ENCODE peak calls at places on chromosomes 13 and 19, in ten cellular contexts. D is tibial nerve, Q is breast epithelium, E is lower leg skin, S is A549, P is heart left ventricle, B is H1, W is GM12891, O is Peyer's patch, X is ovary. R is an unnamed sample.

GRCh38 chr13:34161829-34162544 is 344.0 kb downstream of the RFC3 start:
- DNase-seq in D (no peak), Q (no peak), E (no peak), S (peak; percentile 18), P (no peak), B (no peak), W (no peak), O (no peak), X (no peak), R (no peak)

GRCh38 chr13:30191491-30192100 is 115.8 kb downstream of the KATNAL1 start:
- DNase-seq in D (no peak), Q (no peak), E (no peak), S (no peak), P (no peak), B (no peak), W (no peak), O (peak; percentile 56), X (no peak), R (peak; percentile 9)

GRCh38 chr19:14530005-14530348 is 583 bp downstream of the TECR start:
- DNase-seq in D (no peak), Q (no peak), E (no peak), S (no peak), P (no peak), B (no peak), W (no peak), O (peak; percentile 86), X (no peak), R (no peak)

GRCh38 chr13:59519776-59520175 is 644.0 kb downstream of the DIAPH3 start:
- DNase-seq in D (no peak), Q (no peak), E (no peak), S (no peak), P (no peak), B (no peak), W (no peak), O (no peak), X (no peak), R (no peak)

GRCh38 chr13:46602531-46602930 is 49.6 kb downstream of the LRCH1 start:
- DNase-seq in D (no peak), Q (no peak), E (no peak), S (no peak), P (no peak), B (no peak), W (no peak), O (no peak), X (no peak), R (no peak)

GRCh38 chr19:35030257-35031071 is at the start of gene SCN1B:
- DNase-seq in D (no peak), Q (no peak), E (peak; percentile 92), S (peak; percentile 91), P (peak; percentile 69), B (no peak), W (peak; percentile 68), O (peak; percentile 59), X (peak; percentile 72), R (peak; percentile 92)

GRCh38 chr19:1172353-1173159 is 1.5 kb downstream of the SBNO2 start:
- DNase-seq in D (peak; percentile 61), Q (peak; percentile 71), E (peak; percentile 93), S (no peak), P (peak; percentile 56), B (no peak), W (no peak), O (peak; percentile 80), X (peak; percentile 70), R (no peak)

GRCh38 chr19:46717716-46718143 is 816 bp upstream of the PRKD2 start:
- DNase-seq in D (no peak), Q (no peak), E (no peak), S (no peak), P (no peak), B (no peak), W (no peak), O (no peak), X (no peak), R (no peak)

GRCh38 chr19:19445911-19446361 is 40.5 kb downstream of the GATAD2A start:
- DNase-seq in D (no peak), Q (no peak), E (no peak), S (no peak), P (no peak), B (no peak), W (no peak), O (no peak), X (no peak), R (no peak)

GRCh38 chr19:19443283-19443682 is 37.8 kb downstream of the GATAD2A start:
- DNase-seq in D (no peak), Q (no peak), E (no peak), S (no peak), P (no peak), B (no peak), W (no peak), O (no peak), X (no peak), R (no peak)

GRCh38 chr19:19445288-19445687 is 39.8 kb downstream of the GATAD2A start:
- DNase-seq in D (no peak), Q (no peak), E (no peak), S (no peak), P (no peak), B (no peak), W (no peak), O (no peak), X (no peak), R (no peak)

GRCh38 chr19:19444694-19445155 is 39.2 kb downstream of the GATAD2A start:
- DNase-seq in D (no peak), Q (no peak), E (no peak), S (no peak), P (no peak), B (no peak), W (no peak), O (peak; percentile 52), X (no peak), R (peak; percentile 34)

DNA sequence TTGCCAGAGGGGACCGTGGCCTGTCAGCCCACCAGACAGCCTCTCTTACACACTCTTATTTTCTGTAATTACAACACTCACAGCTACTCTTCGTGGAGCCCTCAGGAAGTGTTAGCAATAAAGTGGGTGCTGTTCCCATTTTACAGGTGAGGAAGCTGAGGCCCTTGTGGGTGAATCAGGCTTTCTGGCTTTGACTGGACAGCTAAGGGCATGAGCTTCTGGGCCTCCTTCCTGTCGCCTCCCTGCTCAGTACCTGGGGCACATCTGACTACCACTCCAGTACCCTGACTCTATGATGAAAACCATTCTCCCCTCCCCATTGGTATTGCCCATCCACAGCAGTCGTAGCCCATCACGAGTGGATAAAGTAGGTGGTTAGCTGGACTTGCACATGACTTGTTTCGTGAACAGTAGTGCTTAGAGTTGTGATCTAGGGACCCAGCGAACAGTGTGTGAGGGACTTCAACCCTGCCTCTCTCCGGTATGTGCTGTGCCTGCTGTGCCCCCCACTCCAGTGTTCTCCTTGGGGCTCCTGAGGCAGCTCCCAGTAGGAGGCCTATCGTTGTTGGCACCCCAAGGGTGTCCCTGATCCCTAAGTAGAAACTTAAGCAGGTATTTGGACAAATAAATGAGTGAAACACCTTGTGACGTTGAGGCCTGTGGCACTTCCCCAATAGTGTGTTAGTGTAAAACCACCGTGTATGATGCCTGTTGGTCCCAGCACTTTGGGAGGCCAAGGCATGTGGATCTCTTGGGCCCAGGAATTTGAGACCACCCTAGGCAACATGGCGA is 38.6 kb downstream of the GATAD2A start:
- DNase-seq in D (no peak), Q (no peak), E (no peak), S (no peak), P (no peak), B (no peak), W (no peak), O (no peak), X (no peak), R (no peak)
- TF ChIP-seq POLR2A in D (no peak), Q (no peak), E (no peak), S (no peak), P (no peak), B (peak; percentile 22), W (no peak), O (no peak), X (no peak), R (no peak)

DNA sequence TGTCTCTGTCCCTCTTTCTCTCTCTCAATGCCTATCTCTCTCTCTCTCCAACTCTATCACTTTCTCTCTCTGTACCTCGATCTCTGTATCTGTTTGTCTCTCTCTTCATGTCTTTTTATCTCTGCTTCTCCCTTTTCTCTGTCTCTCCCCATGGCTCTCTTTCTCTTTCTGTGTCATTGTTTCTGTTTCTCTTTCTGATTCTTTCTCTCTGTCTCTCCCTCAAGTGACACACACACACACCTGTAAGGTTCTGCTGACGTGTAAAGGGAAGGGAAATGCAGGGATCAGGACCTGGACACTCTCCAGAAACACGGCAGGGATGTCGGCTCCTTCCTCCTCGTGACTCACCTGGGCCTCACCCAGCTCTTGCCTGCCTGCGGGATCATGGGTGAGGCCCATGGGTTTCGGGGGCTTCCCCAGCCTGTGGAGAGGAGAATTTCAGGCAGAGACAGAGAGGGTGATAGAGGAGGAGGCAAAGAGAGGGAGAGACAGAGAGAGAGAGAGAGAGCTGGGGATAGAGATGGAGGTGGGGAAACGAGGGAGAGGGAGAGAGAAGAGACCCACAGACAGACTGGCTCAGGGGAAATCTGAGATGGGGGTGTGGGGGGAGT is 5.4 kb upstream of the PLAUR start:
- DNase-seq in D (no peak), Q (peak; percentile 68), E (no peak), S (peak; percentile 78), P (no peak), B (no peak), W (no peak), O (peak; percentile 90), X (no peak), R (peak; percentile 72)
- TF ChIP-seq POLR2A in D (no peak), Q (no peak), E (no peak), S (no peak), P (no peak), B (no peak), W (no peak), O (peak; percentile 92), X (no peak), R (no peak)

DNA sequence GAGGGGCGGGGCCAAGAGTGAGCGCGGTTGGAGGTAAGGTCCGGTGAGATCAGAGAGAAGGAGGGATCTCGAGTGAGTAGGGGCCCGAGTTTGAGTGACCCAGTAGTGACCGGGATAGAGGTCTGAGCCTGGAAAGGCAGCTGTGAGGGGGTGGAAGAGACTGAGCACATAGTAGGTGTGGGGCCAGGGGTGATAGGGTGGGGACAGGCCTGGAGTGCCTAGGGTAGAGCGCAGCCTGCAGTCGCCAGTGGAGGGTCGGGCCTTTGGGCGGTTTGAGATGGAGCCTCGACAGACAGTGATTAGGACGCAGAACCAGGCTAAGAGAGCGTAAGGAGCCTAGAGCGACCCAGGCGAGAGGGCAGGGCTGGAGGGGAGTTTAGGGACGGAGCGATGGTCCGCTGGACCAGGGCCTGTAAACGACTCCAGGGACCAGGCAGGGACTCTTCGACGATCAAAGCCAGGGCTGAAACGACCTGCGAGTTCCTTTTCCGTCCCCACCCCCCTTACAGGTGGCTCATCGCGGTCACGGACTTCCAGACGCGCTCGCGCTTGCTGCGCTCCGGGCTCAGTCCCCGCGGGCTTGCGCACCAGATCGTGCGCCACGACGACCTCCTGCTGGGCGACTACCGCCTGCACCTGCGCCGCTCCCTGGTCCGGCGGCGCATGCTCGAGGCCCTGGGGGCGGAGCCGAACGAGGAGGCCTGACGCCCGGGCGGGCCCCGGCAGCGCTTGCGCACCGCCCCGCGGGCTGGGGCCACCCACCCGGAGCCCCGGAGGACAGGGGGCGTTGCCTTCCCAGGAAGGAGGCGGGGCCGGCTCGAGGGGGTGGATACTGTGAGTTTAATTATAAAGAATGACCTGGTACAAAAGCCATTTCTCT is 9.4 kb downstream of the C19orf81 start:
- DNase-seq in D (peak; percentile 16), Q (no peak), E (peak; percentile 87), S (peak; percentile 98), P (peak; percentile 54), B (peak; percentile 65), W (no peak), O (peak; percentile 61), X (peak; percentile 30), R (peak; percentile 99)
- TF ChIP-seq POLR2A in D (no peak), Q (peak; percentile 36), E (no peak), S (peak; percentile 80), P (peak; percentile 8), B (peak; percentile 79), W (no peak), O (no peak), X (no peak), R (peak; percentile 74)

GRCh38 chr19:12331211-12331941 is 2.1 kb downstream of the ZNF563 start:
- DNase-seq in D (no peak), Q (no peak), E (no peak), S (no peak), P (peak; percentile 29), B (no peak), W (peak; percentile 49), O (peak; percentile 75), X (no peak), R (no peak)

GRCh38 chr19:12330340-12330739 is 3.1 kb downstream of the ZNF563 start:
- DNase-seq in D (no peak), Q (no peak), E (no peak), S (no peak), P (no peak), B (no peak), W (no peak), O (no peak), X (no peak), R (no peak)

DNA sequence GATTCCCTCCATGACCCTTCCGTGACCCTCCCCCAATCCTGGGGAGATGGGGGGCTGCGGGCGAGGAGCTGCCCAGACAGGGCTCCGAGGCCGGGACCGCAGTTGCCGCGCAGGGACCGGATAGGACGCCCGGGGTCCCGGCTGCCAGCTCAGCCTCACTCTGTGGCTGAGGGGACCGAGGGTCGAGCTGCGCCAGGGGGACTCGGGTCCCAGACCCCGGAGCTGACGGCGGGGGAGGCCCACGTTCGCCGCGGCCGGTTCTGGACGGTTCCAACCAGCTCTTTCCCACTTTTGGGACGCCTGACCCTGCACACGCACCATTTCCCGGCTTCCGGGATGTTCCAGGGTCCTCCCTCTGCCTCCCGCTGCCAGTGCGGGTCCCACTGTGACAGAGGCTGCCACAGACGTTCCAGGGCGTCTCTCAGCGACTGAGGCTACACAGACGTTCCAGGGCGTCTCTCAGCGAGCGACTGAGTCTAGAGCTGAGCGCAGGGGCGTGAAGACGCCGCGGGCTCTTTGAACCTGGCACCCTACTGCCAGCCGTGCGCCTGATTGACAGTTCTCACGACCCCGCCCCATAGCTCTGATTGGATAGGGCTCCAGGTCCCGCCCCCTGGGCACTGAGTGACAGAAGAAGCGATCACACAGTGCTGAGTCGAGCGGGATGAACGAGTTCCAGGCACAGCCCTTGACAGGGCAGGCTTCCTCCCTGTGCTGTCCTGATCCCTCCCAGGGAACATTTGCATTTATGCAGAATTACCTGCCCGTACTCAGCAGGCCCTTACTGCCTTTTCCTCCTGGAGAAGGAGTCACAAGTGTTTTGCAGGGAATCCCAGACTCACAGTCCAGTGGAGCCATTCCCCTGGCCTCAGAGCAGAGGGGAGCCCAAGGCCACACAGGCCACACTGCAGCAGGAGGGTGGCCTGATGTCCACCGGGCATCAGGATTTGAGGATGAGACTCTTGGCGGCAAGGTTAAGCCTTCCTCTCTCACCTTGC is at the start of gene ZNF563:
- DNase-seq in D (peak; percentile 100), Q (peak; percentile 98), E (peak; percentile 100), S (no peak), P (peak; percentile 96), B (peak; percentile 93), W (peak; percentile 81), O (peak; percentile 100), X (peak; percentile 97), R (peak; percentile 90)
- TF ChIP-seq POLR2A in D (peak; percentile 82), Q (peak; percentile 73), E (no peak), S (no peak), P (peak; percentile 95), B (peak; percentile 63), W (peak; percentile 88), O (peak; percentile 86), X (peak; percentile 85), R (peak; percentile 76)

R was measured in H54.